ENCODE peak calls at places on chromosomes 5 and 9, in six cellular contexts. W is activated CD4-positive, CD25-positive, alpha-beta regulatory T cell treated with anti-CD3 and anti-CD28 coated beads, Interleukin-2, amount 50 U/mL, for 72 hours; F is RPMI7951; O is heart left ventricle; R is MCF 10A; N is nephron progenitor cell. L is an unnamed sample.

GRCh38 chr5:150411245-150411979 is 1.3 kb downstream of the CD74 start:
- DNase-seq in N (no peak), O (peak), F (no peak), R (no peak), W (peak), L (no peak)

GRCh38 chr5:66720776-66721175 is 124.6 kb downstream of the MAST4 start:
- DNase-seq in W (no peak), R (no peak), N (no peak), F (no peak), O (no peak), L (peak)

GRCh38 chr9:133869674-133870419 is 122.3 kb downstream of the VAV2 start:
- DNase-seq in R (no peak), O (no peak), F (no peak), N (no peak), W (no peak), L (no peak)

GRCh38 chr5:96816430-96816939 is 8.7 kb upstream of the ERAP1 start:
- DNase-seq in O (no peak), R (no peak), F (peak), N (no peak), W (peak), L (peak)

GRCh38 chr5:148951612-148952011 is 111.2 kb downstream of the SH3TC2 start:
- DNase-seq in R (no peak), N (no peak), F (no peak), W (no peak), O (no peak), L (peak)

GRCh38 chr5:53111139-53111538 is 1.6 kb upstream of the MOCS2 start:
- DNase-seq in W (no peak), F (no peak), R (no peak), O (no peak), N (no peak), L (no peak)

GRCh38 chr5:150063638-150064037 is 22.7 kb downstream of the CSF1R start:
- DNase-seq in W (no peak), O (no peak), N (no peak), R (no peak), F (no peak), L (no peak)

GRCh38 chr9:5910413-5911057 is 19.8 kb downstream of the MLANA start:
- DNase-seq in W (no peak), N (no peak), O (no peak), F (no peak), R (no peak), L (no peak)

GRCh38 chr5:126920291-126920690 is 110.1 kb downstream of the MARCHF3 start:
- DNase-seq in O (peak), N (no peak), F (no peak), W (no peak), R (no peak), L (no peak)

GRCh38 chr9:128115187-128116103 is 12.1 kb downstream of the PTGES2 start:
- DNase-seq in W (no peak), R (no peak), O (no peak), F (no peak), N (no peak), L (no peak)

GRCh38 chr9:37353791-37354190 is 68.7 kb upstream of the GRHPR start:
- DNase-seq in W (no peak), O (no peak), N (no peak), F (no peak), R (no peak), L (no peak)

GRCh38 chr5:1010641-1011046 is 2.0 kb downstream of the NKD2 start:
- DNase-seq in R (no peak), N (no peak), O (no peak), F (no peak), W (peak), L (no peak)

GRCh38 chr5:84729326-84729725 is 344.6 kb upstream of the EDIL3 start:
- DNase-seq in W (no peak), O (no peak), F (peak), R (no peak), N (no peak), L (no peak)

GRCh38 chr5:140295414-140295813 is 7.5 kb downstream of the PFDN1 start:
- DNase-seq in N (no peak), F (peak), W (no peak), R (peak), O (peak), L (no peak)

GRCh38 chr5:165057156-165057555 is 1551.7 kb downstream of the MAT2B start:
- DNase-seq in N (no peak), W (no peak), R (peak), F (no peak), O (no peak), L (no peak)

GRCh38 chr5:94750681-94751080 is 132.2 kb downstream of the SLF1 start:
- DNase-seq in F (no peak), O (no peak), W (no peak), N (no peak), R (no peak), L (no peak)

GRCh38 chr5:130237721-130238120 is 333.5 kb downstream of the CHSY3 start:
- DNase-seq in F (no peak), O (no peak), N (no peak), R (no peak), W (no peak), L (no peak)

GRCh38 chr5:168679515-168679920 is 100.3 kb upstream of the PANK3 start:
- DNase-seq in N (peak), F (peak), R (peak), O (peak), W (peak), L (peak)

GRCh38 chr9:2116073-2116472 is 100.9 kb downstream of the SMARCA2 start:
- DNase-seq in F (peak), N (no peak), O (no peak), R (peak), W (no peak), L (peak)

L was measured in H9.